ENCODE peak calls at places on chromosomes 6 and 20, in five cellular contexts. K, Q, V, F and L are unnamed samples.

GRCh38 chr6:30025197-30025596 is 35.9 kb upstream of the POLR1H start:
- DNase-seq in V (no peak), F (no peak), K (no peak), Q (no peak), L (no peak)

GRCh38 chr6:100620085-100620484 is 155.4 kb upstream of the SIM1 start:
- DNase-seq in K (no peak), V (no peak), F (no peak), Q (peak), L (no peak)

GRCh38 chr20:2652724-2653510 is 485 bp downstream of the NOP56 start:
- DNase-seq in V (peak), K (no peak), F (peak), Q (no peak), L (no peak)

GRCh38 chr6:74333406-74333805 is 637.4 kb downstream of the CD109 start:
- DNase-seq in F (no peak), Q (peak), V (no peak), K (no peak), L (no peak)

GRCh38 chr20:8043687-8044278 is 24.2 kb upstream of the TMX4 start:
- DNase-seq in F (peak), V (no peak), Q (peak), K (no peak), L (no peak)

GRCh38 chr6:41268478-41268877 is 18.0 kb downstream of the TREM1 start:
- DNase-seq in F (no peak), Q (no peak), K (no peak), V (no peak), L (peak)

GRCh38 chr6:165726290-165726875 is 63.3 kb upstream of the PDE10A start:
- DNase-seq in V (no peak), Q (no peak), F (no peak), K (no peak), L (no peak)

GRCh38 chr6:141824258-141824795 is 308.4 kb upstream of the GJE1 start:
- DNase-seq in F (no peak), K (no peak), Q (no peak), V (no peak), L (no peak)

GRCh38 chr6:3162565-3163247 is 5.4 kb upstream of the TUBB2A start:
- DNase-seq in V (peak), F (peak), K (peak), Q (peak), L (peak)

GRCh38 chr6:169909113-169909512 is 157.7 kb downstream of the ERMARD start:
- DNase-seq in F (no peak), K (no peak), Q (no peak), V (no peak), L (no peak)

GRCh38 chr6:84763397-84764331 is 734 bp downstream of the TBX18 start:
- DNase-seq in F (peak), K (no peak), Q (peak), V (no peak), L (peak)
- H3K27ac ChIP-seq in F (peak), K (peak), Q (peak), V (peak), L (peak)

GRCh38 chr6:128275030-128275429 is 245.4 kb downstream of the PTPRK start:
- DNase-seq in F (no peak), K (no peak), V (no peak), Q (peak), L (no peak)

GRCh38 chr6:128277379-128277778 is 243.0 kb downstream of the PTPRK start:
- DNase-seq in F (no peak), V (no peak), K (no peak), Q (no peak), L (no peak)

GRCh38 chr6:128276311-128276710 is 244.1 kb downstream of the PTPRK start:
- DNase-seq in V (no peak), F (no peak), K (no peak), Q (no peak), L (no peak)

GRCh38 chr6:128278876-128279275 is 241.5 kb downstream of the PTPRK start:
- DNase-seq in Q (no peak), V (no peak), F (no peak), K (no peak), L (no peak)

GRCh38 chr6:128275681-128276080 is 244.7 kb downstream of the PTPRK start:
- DNase-seq in F (no peak), K (no peak), V (no peak), Q (peak), L (no peak)
- H3K4me3 ChIP-seq in F (no peak), K (no peak), V (no peak), Q (no peak), L (no peak)

GRCh38 chr6:55443238-55444134 is 116.2 kb downstream of the GFRAL start:
- DNase-seq in Q (peak), V (no peak), K (no peak), F (no peak), L (no peak)

GRCh38 chr6:55448446-55448845 is 121.2 kb downstream of the GFRAL start:
- DNase-seq in Q (no peak), K (no peak), V (no peak), F (no peak), L (no peak)

GRCh38 chr6:55445648-55446204 is 118.5 kb downstream of the GFRAL start:
- DNase-seq in Q (peak), F (peak), K (no peak), V (no peak), L (no peak)

GRCh38 chr6:55450007-55450406 is 122.7 kb downstream of the GFRAL start:
- DNase-seq in K (no peak), F (no peak), Q (peak), V (no peak), L (no peak)

DNA sequence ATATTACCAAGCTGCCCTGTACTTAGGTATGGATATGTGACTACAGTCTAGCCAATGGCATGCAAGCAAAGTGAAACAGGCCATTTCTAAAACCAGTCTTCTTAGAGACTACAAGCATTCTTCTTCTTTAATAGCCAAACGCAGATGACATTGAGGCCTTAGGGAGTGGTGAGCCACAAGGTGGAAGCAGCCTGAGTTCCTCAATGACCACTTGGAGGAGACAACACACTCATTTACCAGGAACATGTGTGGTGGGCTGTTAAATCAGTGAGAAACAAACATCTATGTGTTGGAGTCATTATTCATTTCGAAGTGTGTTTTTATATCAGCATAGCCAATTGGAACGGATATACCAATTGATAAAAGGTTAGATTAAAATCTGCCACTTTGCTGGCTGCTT is 122.0 kb downstream of the GFRAL start:
- DNase-seq in F (no peak), K (no peak), V (no peak), Q (peak), L (no peak)
- TF ChIP-seq CTCF in F (no peak), K (no peak), V (no peak), Q (peak), L (no peak)

GRCh38 chr6:121522771-121523386 is 87.4 kb downstream of the GJA1 start:
- DNase-seq in F (no peak), K (no peak), Q (no peak), V (no peak), L (no peak)

GRCh38 chr6:121520337-121521163 is 85.1 kb downstream of the GJA1 start:
- DNase-seq in K (no peak), V (no peak), F (no peak), Q (peak), L (no peak)

GRCh38 chr6:121523628-121524027 is 88.2 kb downstream of the GJA1 start:
- DNase-seq in Q (peak), V (no peak), F (no peak), K (no peak), L (no peak)

GRCh38 chr6:121521164-121521555 is 85.7 kb downstream of the GJA1 start:
- DNase-seq in F (no peak), Q (no peak), K (no peak), V (no peak), L (no peak)

DNA sequence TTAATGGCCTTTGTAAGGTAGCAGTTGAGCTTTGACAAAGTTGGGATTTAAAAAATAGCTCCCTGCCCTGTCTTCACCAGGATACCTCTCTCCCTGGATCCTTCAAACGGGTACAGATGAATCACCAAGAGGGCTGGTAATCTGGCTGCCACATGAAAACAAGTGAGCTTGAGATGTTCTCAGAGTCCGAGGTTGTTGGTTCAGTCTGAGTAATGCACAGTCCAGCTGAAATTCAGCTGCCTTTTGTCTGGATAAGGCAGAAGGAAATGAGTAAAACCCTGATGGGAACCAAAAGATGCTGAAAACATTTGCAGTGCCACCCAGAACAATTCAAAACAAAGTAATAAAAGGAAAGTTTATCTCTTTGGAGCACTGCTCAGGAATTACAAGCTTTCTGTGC is 86.8 kb downstream of the GJA1 start:
- DNase-seq in K (no peak), Q (peak), V (no peak), F (no peak), L (peak)
- H3K27ac ChIP-seq in K (peak), Q (peak), V (no peak), F (peak), L (peak)

GRCh38 chr6:18277181-18278006 is 13.1 kb upstream of the DEK start:
- DNase-seq in F (peak), V (no peak), K (no peak), Q (no peak), L (no peak)
- H3K4me3 ChIP-seq in F (peak), V (peak), K (no peak), Q (peak), L (peak)

DNA sequence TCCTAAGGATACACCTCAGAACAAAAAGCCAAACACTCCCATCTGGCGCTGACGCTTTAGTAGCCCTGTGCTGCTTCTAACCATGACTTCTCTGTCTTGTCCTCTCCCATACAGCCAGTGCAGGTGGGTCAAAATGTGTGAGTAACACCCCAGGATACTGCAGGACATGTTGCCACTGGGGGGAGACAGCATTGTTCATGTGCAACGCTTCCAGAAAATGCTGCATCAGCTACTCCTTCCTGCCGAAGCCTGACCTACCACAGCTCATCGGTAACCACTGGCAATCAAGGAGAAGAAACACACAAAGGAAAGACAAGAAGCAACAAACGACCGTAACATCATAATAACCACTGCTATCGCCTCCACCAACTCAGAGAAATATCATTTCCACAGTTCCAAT is 1.4 kb downstream of the DEFB132 start:
- DNase-seq in V (no peak), Q (peak), K (no peak), F (no peak), L (no peak)
- TF ChIP-seq CTCF in V (peak), Q (no peak), K (no peak), F (no peak), L (no peak)

GRCh38 chr6:111580826-111581505 is 24.7 kb downstream of the TRAF3IP2 start:
- DNase-seq in K (no peak), F (no peak), V (no peak), Q (peak), L (no peak)
- H3K27ac ChIP-seq in K (no peak), F (no peak), V (no peak), Q (no peak), L (peak)

GRCh38 chr6:79630400-79630882 is 688 bp upstream of the SH3BGRL2 start:
- DNase-seq in F (no peak), V (no peak), K (no peak), Q (no peak), L (no peak)
- H3K4me3 ChIP-seq in F (peak), V (peak), K (peak), Q (peak), L (peak)